ENCODE peak calls at places on chromosomes 3 and 15, in six cellular contexts. O is natural killer cell, S is heart right ventricle, X is posterior cingulate gyrus, I is left cardiac atrium, R is IMR-90. G is an unnamed sample.

GRCh38 chr15:60469893-60470641 is 8.9 kb downstream of the ICE2 start:
- DNase-seq in X (no peak), R (peak), O (no peak), I (no peak), S (no peak), G (no peak)

GRCh38 chr15:32866486-32867312 is 148.9 kb downstream of the GREM1 start:
- DNase-seq in X (no peak), R (peak), O (no peak), I (no peak), S (no peak), G (no peak)

GRCh38 chr3:140467104-140467577 is 210.7 kb upstream of the TRIM42 start:
- DNase-seq in X (no peak), O (no peak), S (no peak), R (no peak), I (no peak), G (no peak)

GRCh38 chr15:47184003-47184404 is 533.3 kb upstream of the SEMA6D start:
- DNase-seq in R (no peak), I (peak), S (peak), O (no peak), X (peak), G (peak)

GRCh38 chr3:53170325-53171108 is 9.5 kb downstream of the PRKCD start:
- DNase-seq in X (no peak), O (no peak), S (peak), I (no peak), R (no peak), G (peak)

GRCh38 chr3:172622156-172622555 is 88.7 kb downstream of the NCEH1 start:
- DNase-seq in X (no peak), O (no peak), S (no peak), R (no peak), I (no peak), G (no peak)

GRCh38 chr3:46903341-46904302 is 26.1 kb downstream of the PTH1R start:
- DNase-seq in I (peak), R (peak), O (no peak), X (peak), S (no peak), G (peak)

GRCh38 chr15:51251591-51251990 is 86.8 kb downstream of the CYP19A1 start:
- DNase-seq in S (no peak), O (no peak), R (no peak), I (no peak), X (no peak), G (no peak)

GRCh38 chr15:95141486-95141885 is 910.1 kb downstream of the MCTP2 start:
- DNase-seq in X (no peak), S (no peak), O (no peak), I (no peak), R (peak), G (no peak)

GRCh38 chr3:136266468-136266867 is 16.3 kb downstream of the PCCB start:
- DNase-seq in X (no peak), O (no peak), S (no peak), I (no peak), R (peak), G (no peak)

GRCh38 chr3:136994772-136995516 is 37.2 kb downstream of the IL20RB start:
- DNase-seq in O (no peak), X (peak), R (peak), I (peak), S (peak), G (peak)

GRCh38 chr15:74917676-74918075 is 11.0 kb upstream of the FAM219B start:
- DNase-seq in O (no peak), S (no peak), R (peak), I (no peak), X (no peak), G (no peak)

G was measured in aorta.